ENCODE peak calls at places on chromosomes 1 and 21, in seven cellular contexts. One of them, this sample, is unnamed.

GRCh38 chr21:45539046-45539795 is 3.0 kb downstream of the SLC19A1 start:
- DNase-seq in tibial nerve: peak; percentile 10
- DNase-seq in Calu3: no peak
- DNase-seq in PC-3: no peak
- DNase-seq in mucosa of descending colon: peak; percentile 51
- DNase-seq in lung: no peak
- DNase-seq in activated B cell treated with CpG ODN at 0.5 μM for 24 hours: peak; percentile 12
- DNase-seq in this sample: no peak

GRCh38 chr1:15354580-15354965 is 55.1 kb upstream of the EFHD2 start:
- DNase-seq in tibial nerve: no peak
- DNase-seq in Calu3: no peak
- DNase-seq in PC-3: peak; percentile 42
- DNase-seq in mucosa of descending colon: no peak
- DNase-seq in lung: no peak
- DNase-seq in activated B cell treated with CpG ODN at 0.5 μM for 24 hours: no peak
- DNase-seq in this sample: no peak

GRCh38 chr1:71046891-71047634 is 553 bp downstream of the PTGER3 start:
- DNase-seq in tibial nerve: no peak
- DNase-seq in Calu3: peak; percentile 16
- DNase-seq in PC-3: no peak
- DNase-seq in mucosa of descending colon: peak; percentile 49
- DNase-seq in lung: no peak
- DNase-seq in activated B cell treated with CpG ODN at 0.5 μM for 24 hours: peak; percentile 29
- DNase-seq in this sample: no peak

GRCh38 chr1:183218981-183219621 is 33.0 kb downstream of the LAMC2 start:
- DNase-seq in tibial nerve: no peak
- DNase-seq in Calu3: peak; percentile 21
- DNase-seq in PC-3: no peak
- DNase-seq in mucosa of descending colon: no peak
- DNase-seq in lung: peak; percentile 70
- DNase-seq in activated B cell treated with CpG ODN at 0.5 μM for 24 hours: no peak
- DNase-seq in this sample: no peak

GRCh38 chr1:94982403-94982802 is 55.5 kb upstream of the CNN3 start:
- DNase-seq in tibial nerve: no peak
- DNase-seq in Calu3: no peak
- DNase-seq in PC-3: peak; percentile 37
- DNase-seq in mucosa of descending colon: no peak
- DNase-seq in lung: no peak
- DNase-seq in activated B cell treated with CpG ODN at 0.5 μM for 24 hours: no peak
- DNase-seq in this sample: no peak

GRCh38 chr21:45228171-45228641 is 59.5 kb downstream of the POFUT2 start:
- DNase-seq in tibial nerve: no peak
- DNase-seq in Calu3: peak; percentile 12
- DNase-seq in PC-3: peak; percentile 95
- DNase-seq in mucosa of descending colon: no peak
- DNase-seq in lung: no peak
- DNase-seq in activated B cell treated with CpG ODN at 0.5 μM for 24 hours: no peak
- DNase-seq in this sample: no peak

GRCh38 chr1:17617787-17618557 is 78.5 kb downstream of the ARHGEF10L start:
- DNase-seq in tibial nerve: peak; percentile 40
- DNase-seq in Calu3: no peak
- DNase-seq in PC-3: peak; percentile 23
- DNase-seq in mucosa of descending colon: no peak
- DNase-seq in lung: peak; percentile 38
- DNase-seq in activated B cell treated with CpG ODN at 0.5 μM for 24 hours: no peak
- DNase-seq in this sample: no peak

GRCh38 chr21:32364387-32364786 is 28.4 kb downstream of the URB1 start:
- DNase-seq in tibial nerve: peak; percentile 21
- DNase-seq in Calu3: no peak
- DNase-seq in PC-3: no peak
- DNase-seq in mucosa of descending colon: no peak
- DNase-seq in lung: no peak
- DNase-seq in activated B cell treated with CpG ODN at 0.5 μM for 24 hours: no peak
- DNase-seq in this sample: no peak

GRCh38 chr1:53754484-53755312 is 15.7 kb upstream of the GLIS1 start:
- DNase-seq in tibial nerve: no peak
- DNase-seq in Calu3: peak; percentile 46
- DNase-seq in PC-3: peak; percentile 82
- DNase-seq in mucosa of descending colon: no peak
- DNase-seq in lung: no peak
- DNase-seq in activated B cell treated with CpG ODN at 0.5 μM for 24 hours: no peak
- DNase-seq in this sample: no peak

GRCh38 chr1:55288245-55288644 is 73.1 kb upstream of the USP24 start:
- DNase-seq in tibial nerve: no peak
- DNase-seq in Calu3: no peak
- DNase-seq in PC-3: no peak
- DNase-seq in mucosa of descending colon: no peak
- DNase-seq in lung: no peak
- DNase-seq in activated B cell treated with CpG ODN at 0.5 μM for 24 hours: peak; percentile 47
- DNase-seq in this sample: no peak

GRCh38 chr1:214261206-214262123 is 19.5 kb upstream of the SMYD2 start:
- DNase-seq in tibial nerve: peak; percentile 68
- DNase-seq in Calu3: peak; percentile 92
- DNase-seq in PC-3: peak; percentile 89
- DNase-seq in mucosa of descending colon: peak; percentile 73
- DNase-seq in lung: peak; percentile 85
- DNase-seq in activated B cell treated with CpG ODN at 0.5 μM for 24 hours: peak; percentile 63
- DNase-seq in this sample: peak; percentile 78

GRCh38 chr21:34183331-34183928 is 110.1 kb downstream of the MRPS6 start:
- DNase-seq in tibial nerve: no peak
- DNase-seq in Calu3: no peak
- DNase-seq in PC-3: no peak
- DNase-seq in mucosa of descending colon: no peak
- DNase-seq in lung: no peak
- DNase-seq in activated B cell treated with CpG ODN at 0.5 μM for 24 hours: no peak
- DNase-seq in this sample: no peak

GRCh38 chr1:155941845-155942507 is 538 bp downstream of the RXFP4 start:
- DNase-seq in tibial nerve: no peak
- DNase-seq in Calu3: no peak
- DNase-seq in PC-3: no peak
- DNase-seq in mucosa of descending colon: peak; percentile 72
- DNase-seq in lung: no peak
- DNase-seq in activated B cell treated with CpG ODN at 0.5 μM for 24 hours: peak; percentile 14
- DNase-seq in this sample: no peak

GRCh38 chr1:107782192-107782845 is 182.7 kb downstream of the VAV3 start:
- DNase-seq in tibial nerve: no peak
- DNase-seq in Calu3: peak; percentile 38
- DNase-seq in PC-3: peak; percentile 76
- DNase-seq in mucosa of descending colon: no peak
- DNase-seq in lung: no peak
- DNase-seq in activated B cell treated with CpG ODN at 0.5 μM for 24 hours: no peak
- DNase-seq in this sample: peak; percentile 26

GRCh38 chr1:51325878-51326755 is 4.2 kb downstream of the TTC39A start:
- DNase-seq in tibial nerve: no peak
- DNase-seq in Calu3: no peak
- DNase-seq in PC-3: no peak
- DNase-seq in mucosa of descending colon: no peak
- DNase-seq in lung: no peak
- DNase-seq in activated B cell treated with CpG ODN at 0.5 μM for 24 hours: no peak
- DNase-seq in this sample: no peak

DNA sequence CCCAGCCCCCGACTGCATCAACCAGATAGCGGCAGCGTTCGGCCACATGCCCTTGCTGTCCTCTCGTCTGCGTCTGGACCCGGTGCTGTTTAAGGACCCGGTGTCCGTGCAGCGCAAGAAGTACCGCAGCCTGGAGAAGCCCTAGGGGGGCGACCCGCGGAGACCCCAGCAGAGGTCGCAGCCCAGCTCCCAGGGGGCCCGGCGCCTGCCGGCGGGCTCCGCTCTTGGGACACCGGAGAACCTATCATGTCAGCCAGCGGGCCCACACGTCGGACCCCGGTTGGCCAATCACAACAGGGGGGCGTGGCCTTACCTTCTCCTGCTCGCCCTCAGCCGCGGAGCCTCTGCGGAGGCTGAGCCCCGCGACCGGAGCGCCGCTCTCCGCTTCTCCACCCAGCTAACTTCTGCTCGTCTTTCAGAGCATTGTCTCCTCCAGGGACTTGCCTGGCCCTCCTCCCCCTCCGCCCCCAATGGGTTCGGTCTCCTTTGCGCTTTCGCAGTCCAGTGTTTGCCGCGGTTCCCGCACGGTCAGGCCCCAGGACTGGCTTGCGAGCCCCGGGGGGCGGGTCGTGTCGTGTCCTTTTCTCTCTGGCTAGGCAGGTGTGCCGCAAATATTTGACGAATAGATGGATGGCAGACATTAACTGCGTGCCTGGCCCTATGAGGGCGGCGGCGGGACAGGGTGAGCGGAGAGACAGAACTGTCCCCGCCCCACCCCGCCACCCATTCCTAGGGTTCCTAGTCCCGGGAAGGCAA is 10.5 kb downstream of the SLC30A2 start:
- DNase-seq in tibial nerve: peak; percentile 88
- DNase-seq in Calu3: peak; percentile 89
- DNase-seq in PC-3: peak; percentile 89
- DNase-seq in mucosa of descending colon: peak; percentile 96
- DNase-seq in lung: peak; percentile 95
- DNase-seq in activated B cell treated with CpG ODN at 0.5 μM for 24 hours: peak; percentile 80
- DNase-seq in this sample: peak; percentile 87
- TF ChIP-seq CTCF in tibial nerve: no peak
- TF ChIP-seq CTCF in Calu3: no peak
- TF ChIP-seq CTCF in PC-3: peak; percentile 16
- TF ChIP-seq CTCF in mucosa of descending colon: no peak
- TF ChIP-seq CTCF in lung: no peak
- TF ChIP-seq CTCF in activated B cell treated with CpG ODN at 0.5 μM for 24 hours: no peak
- TF ChIP-seq CTCF in this sample: peak; percentile 33

GRCh38 chr1:153550398-153550758 is 1.3 kb upstream of the S100A3 start:
- DNase-seq in tibial nerve: no peak
- DNase-seq in Calu3: no peak
- DNase-seq in PC-3: no peak
- DNase-seq in mucosa of descending colon: no peak
- DNase-seq in lung: no peak
- DNase-seq in activated B cell treated with CpG ODN at 0.5 μM for 24 hours: no peak
- DNase-seq in this sample: no peak

GRCh38 chr1:153550827-153551512 is 1.9 kb upstream of the S100A3 start:
- DNase-seq in tibial nerve: no peak
- DNase-seq in Calu3: no peak
- DNase-seq in PC-3: no peak
- DNase-seq in mucosa of descending colon: no peak
- DNase-seq in lung: no peak
- DNase-seq in activated B cell treated with CpG ODN at 0.5 μM for 24 hours: no peak
- DNase-seq in this sample: no peak

GRCh38 chr1:153549741-153550397 is 811 bp upstream of the S100A3 start:
- DNase-seq in tibial nerve: no peak
- DNase-seq in Calu3: no peak
- DNase-seq in PC-3: no peak
- DNase-seq in mucosa of descending colon: no peak
- DNase-seq in lung: no peak
- DNase-seq in activated B cell treated with CpG ODN at 0.5 μM for 24 hours: no peak
- DNase-seq in this sample: no peak

GRCh38 chr1:153547560-153548551 is 1.2 kb downstream of the S100A3 start:
- DNase-seq in tibial nerve: no peak
- DNase-seq in Calu3: no peak
- DNase-seq in PC-3: no peak
- DNase-seq in mucosa of descending colon: no peak
- DNase-seq in lung: no peak
- DNase-seq in activated B cell treated with CpG ODN at 0.5 μM for 24 hours: no peak
- DNase-seq in this sample: no peak

DNA sequence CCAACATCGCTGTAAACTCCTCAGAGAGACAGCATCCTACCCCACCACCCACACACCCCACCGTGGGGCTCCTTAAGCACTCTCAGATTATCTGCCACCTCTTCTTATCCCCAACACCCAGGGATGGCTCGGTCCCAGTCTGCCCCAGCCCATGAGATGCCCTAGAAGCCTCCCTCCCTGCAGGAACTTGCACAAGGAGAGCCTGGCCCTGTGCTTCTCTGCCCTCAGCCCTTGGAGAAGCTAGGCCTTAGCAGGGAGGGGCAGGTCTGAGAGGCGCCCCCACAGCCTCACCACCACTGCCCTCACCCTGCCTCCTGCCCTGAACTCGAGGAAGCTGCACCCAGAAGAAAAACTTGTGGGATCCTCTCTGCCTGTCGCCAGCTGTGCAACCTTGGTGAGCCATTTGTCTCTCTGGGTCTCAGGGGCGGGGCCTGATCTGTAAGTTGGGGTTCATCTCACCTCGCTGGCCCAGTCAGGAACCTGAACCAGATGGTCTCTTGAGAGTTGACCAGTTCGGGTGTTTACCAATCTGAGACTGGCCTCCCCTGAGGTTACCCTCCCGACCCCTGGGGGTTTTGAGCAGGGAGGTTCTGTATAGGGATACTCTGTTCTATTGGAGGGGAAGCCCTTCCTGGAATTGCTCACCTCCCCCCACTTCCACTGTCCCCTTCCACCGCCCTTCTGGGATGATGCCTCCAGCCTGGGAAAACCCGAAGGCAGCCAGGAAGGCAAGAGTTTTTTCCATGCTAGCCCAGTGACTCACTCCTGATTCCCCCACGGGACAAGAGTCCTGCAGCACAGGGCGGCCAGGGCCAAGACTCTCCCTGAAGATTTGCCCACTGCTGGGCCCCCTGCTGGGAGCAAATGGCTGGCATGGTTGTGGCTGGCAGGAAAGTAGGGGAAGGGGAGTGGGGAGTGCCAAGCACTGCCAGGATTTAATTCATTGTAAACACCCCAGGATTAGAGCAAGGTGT is at the start of gene S100A3:
- DNase-seq in tibial nerve: peak; percentile 55
- DNase-seq in Calu3: peak; percentile 61
- DNase-seq in PC-3: peak; percentile 83
- DNase-seq in mucosa of descending colon: no peak
- DNase-seq in lung: no peak
- DNase-seq in activated B cell treated with CpG ODN at 0.5 μM for 24 hours: no peak
- DNase-seq in this sample: no peak
- TF ChIP-seq CTCF in tibial nerve: no peak
- TF ChIP-seq CTCF in Calu3: no peak
- TF ChIP-seq CTCF in PC-3: peak; percentile 68
- TF ChIP-seq CTCF in mucosa of descending colon: no peak
- TF ChIP-seq CTCF in lung: no peak
- TF ChIP-seq CTCF in activated B cell treated with CpG ODN at 0.5 μM for 24 hours: no peak
- TF ChIP-seq CTCF in this sample: no peak

GRCh38 chr1:88655685-88656299 is 28.3 kb upstream of the PKN2 start:
- DNase-seq in tibial nerve: no peak
- DNase-seq in Calu3: no peak
- DNase-seq in PC-3: peak; percentile 60
- DNase-seq in mucosa of descending colon: no peak
- DNase-seq in lung: no peak
- DNase-seq in activated B cell treated with CpG ODN at 0.5 μM for 24 hours: no peak
- DNase-seq in this sample: no peak
- TF ChIP-seq CTCF in tibial nerve: peak; percentile 68
- TF ChIP-seq CTCF in Calu3: no peak
- TF ChIP-seq CTCF in PC-3: peak; percentile 83
- TF ChIP-seq CTCF in mucosa of descending colon: no peak
- TF ChIP-seq CTCF in lung: peak; percentile 17
- TF ChIP-seq CTCF in activated B cell treated with CpG ODN at 0.5 μM for 24 hours: no peak
- TF ChIP-seq CTCF in this sample: peak; percentile 80

DNA sequence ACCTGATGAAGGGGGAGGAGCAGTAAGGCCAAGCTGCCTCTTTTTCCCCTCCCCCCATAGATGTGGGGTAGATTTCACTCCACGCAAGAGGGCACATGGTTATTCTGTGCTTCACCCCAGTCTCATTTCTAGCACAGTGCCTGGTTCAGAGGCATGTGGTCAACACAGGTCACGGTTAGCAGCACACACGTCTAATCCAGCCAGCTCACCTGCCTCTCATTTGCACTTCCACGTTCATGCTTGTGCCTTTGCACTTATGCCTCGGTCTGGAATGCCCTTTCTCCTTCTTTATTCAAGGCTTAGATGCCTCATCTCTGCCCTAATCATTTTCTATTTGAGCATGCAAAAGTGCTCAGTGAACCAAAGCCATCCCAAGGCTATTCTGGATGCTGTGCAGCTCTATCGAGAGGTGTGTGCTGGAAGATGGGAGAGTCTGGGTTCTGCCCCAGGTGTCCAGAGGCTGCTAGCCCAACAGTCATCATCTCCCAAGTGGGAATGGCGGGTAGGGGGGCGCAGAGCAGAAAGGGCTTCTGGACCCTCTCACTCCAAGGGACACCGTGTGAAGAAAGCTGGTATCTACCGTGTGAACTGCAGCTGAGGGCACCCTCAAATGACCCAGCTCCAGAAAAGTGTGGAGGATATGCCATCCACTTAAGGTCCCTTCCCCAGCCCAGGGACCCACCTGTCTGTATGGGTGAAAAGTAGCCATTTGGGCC is 2.1 kb upstream of the A3GALT2 start:
- DNase-seq in tibial nerve: no peak
- DNase-seq in Calu3: no peak
- DNase-seq in PC-3: no peak
- DNase-seq in mucosa of descending colon: no peak
- DNase-seq in lung: no peak
- DNase-seq in activated B cell treated with CpG ODN at 0.5 μM for 24 hours: no peak
- DNase-seq in this sample: no peak
- TF ChIP-seq CTCF in tibial nerve: no peak
- TF ChIP-seq CTCF in Calu3: no peak
- TF ChIP-seq CTCF in PC-3: no peak
- TF ChIP-seq CTCF in mucosa of descending colon: no peak
- TF ChIP-seq CTCF in lung: no peak
- TF ChIP-seq CTCF in activated B cell treated with CpG ODN at 0.5 μM for 24 hours: no peak
- TF ChIP-seq CTCF in this sample: no peak

This sample was measured in progenitor cell of endocrine pancreas.